ENCODE peak calls at places on chromosomes 2 and 18, in nine cellular contexts. R is fibroblast of lung, S is cardiac muscle cell, D is A549, G is Panc1, N is psoas muscle, H is epithelial cell of esophagus, Q is neural progenitor cell, Y is colonic mucosa. B is an unnamed sample.

GRCh38 chr2:23122681-23123080 is 262.3 kb upstream of the KLHL29 start:
- DNase-seq in Y (no peak), D (no peak), H (no peak), G (no peak), S (no peak), N (no peak), R (no peak), Q (no peak), B (no peak)

GRCh38 chr2:165007162-165007744 is 51.9 kb upstream of the SLC38A11 start:
- DNase-seq in G (no peak), Y (no peak), Q (no peak), S (no peak), R (no peak), D (no peak), N (no peak), H (peak), B (no peak)

GRCh38 chr18:24231773-24232735 is 93.2 kb downstream of the CABYR start:
- DNase-seq in G (peak), Q (no peak), R (peak), N (no peak), S (no peak), H (peak), Y (no peak), D (peak), B (no peak)

GRCh38 chr2:218894168-218895157 is 13.8 kb downstream of the WNT10A start:
- DNase-seq in Q (no peak), Y (no peak), H (peak), S (no peak), D (no peak), N (no peak), G (no peak), R (no peak), B (no peak)

GRCh38 chr2:48423376-48423775 is 106.6 kb upstream of the STON1 start:
- DNase-seq in Q (no peak), Y (no peak), S (no peak), G (peak), D (peak), R (peak), N (no peak), H (peak), B (no peak)

GRCh38 chr2:173972636-173973035 is 7.5 kb upstream of the SP3 start:
- DNase-seq in H (peak), G (no peak), D (peak), S (no peak), Q (no peak), N (no peak), Y (no peak), R (peak), B (no peak)

GRCh38 chr2:85537600-85538506 is 1.1 kb upstream of the MAT2A start:
- DNase-seq in D (peak), G (no peak), N (peak), Q (peak), R (peak), Y (peak), H (peak), S (peak), B (no peak)

GRCh38 chr2:60861736-60862135 is 19.6 kb upstream of the REL start:
- DNase-seq in S (no peak), N (no peak), Y (no peak), D (no peak), H (peak), Q (no peak), R (no peak), G (no peak), B (no peak)

GRCh38 chr2:48600917-48601316 is 16.7 kb upstream of the GTF2A1L start:
- DNase-seq in R (peak), N (no peak), D (no peak), H (peak), Q (no peak), Y (no peak), S (no peak), G (no peak), B (no peak)

GRCh38 chr2:190119257-190119656 is 56.7 kb upstream of the MSTN start:
- DNase-seq in R (peak), S (peak), N (no peak), Y (no peak), Q (peak), G (no peak), H (no peak), D (no peak), B (no peak)

GRCh38 chr2:28664120-28664842 is 87.3 kb upstream of the PPP1CB start:
- DNase-seq in S (peak), Q (peak), H (peak), N (no peak), G (no peak), D (no peak), R (no peak), Y (peak), B (no peak)

GRCh38 chr2:45014016-45014702 is 4.9 kb upstream of the SIX2 start:
- DNase-seq in R (peak), S (peak), N (peak), H (peak), Q (peak), G (no peak), Y (no peak), D (peak), B (peak)

GRCh38 chr18:63889641-63890040 is 2.1 kb downstream of the SERPINB2 start:
- DNase-seq in R (no peak), G (no peak), Q (no peak), Y (no peak), S (no peak), N (no peak), H (no peak), D (no peak), B (no peak)

GRCh38 chr2:202135111-202135874 is 62.2 kb downstream of the KIAA2012 start:
- DNase-seq in Y (peak), H (peak), Q (no peak), G (no peak), D (peak), R (peak), S (no peak), N (peak), B (no peak)

GRCh38 chr18:75063615-75064512 is 145.1 kb downstream of the PTGR3 start:
- DNase-seq in D (no peak), Y (no peak), S (no peak), Q (no peak), G (no peak), N (no peak), H (no peak), R (no peak), B (no peak)

GRCh38 chr18:46481048-46481846 is 175.8 kb downstream of the LOXHD1 start:
- DNase-seq in S (peak), H (peak), D (peak), Q (peak), N (no peak), G (no peak), Y (peak), R (peak), B (no peak)

GRCh38 chr2:19362652-19363473 is 4.4 kb upstream of the OSR1 start:
- DNase-seq in Y (peak), N (peak), D (peak), S (peak), H (peak), G (peak), Q (peak), R (peak), B (no peak)

GRCh38 chr18:45688834-45689233 is 35.1 kb upstream of the SLC14A1 start:
- DNase-seq in G (no peak), Q (no peak), S (no peak), N (no peak), D (no peak), Y (no peak), H (no peak), R (no peak), B (no peak)

GRCh38 chr2:8222979-8223730 is 458.7 kb upstream of the ID2 start:
- DNase-seq in Y (no peak), R (no peak), N (no peak), Q (peak), H (no peak), S (no peak), G (no peak), D (no peak), B (no peak)
- TF ChIP-seq CTCF in Y (no peak), R (no peak), N (no peak), Q (no peak), H (no peak), S (no peak), G (no peak), D (no peak), B (no peak)

GRCh38 chr2:15797231-15797945 is 143.0 kb upstream of the MYCN start:
- DNase-seq in Q (peak), H (no peak), Y (no peak), R (no peak), N (no peak), D (no peak), S (no peak), G (no peak), B (no peak)
- TF ChIP-seq CTCF in Q (peak), H (no peak), Y (no peak), R (no peak), N (no peak), D (peak), S (no peak), G (peak), B (peak)

DNA sequence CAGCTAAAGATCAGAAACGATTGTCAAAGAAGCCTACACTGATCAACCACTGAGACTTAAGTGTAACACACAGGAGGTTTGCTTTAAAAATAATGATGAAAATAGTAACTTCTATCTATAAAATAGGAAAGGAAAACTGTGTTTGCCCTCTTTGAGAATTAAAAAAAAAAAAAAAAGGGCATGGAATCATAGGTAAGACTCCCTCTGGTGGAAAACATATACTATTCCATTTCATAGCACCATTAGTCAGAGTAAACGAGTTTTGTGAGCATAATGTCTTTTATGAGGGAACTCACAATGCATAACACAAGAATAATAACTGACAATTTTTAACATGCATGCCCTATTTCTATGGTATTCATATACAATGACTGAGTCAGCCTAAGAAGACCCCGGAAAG is 36.3 kb downstream of the SLC35F5 start:
- DNase-seq in Y (no peak), D (peak), H (peak), R (peak), S (no peak), Q (peak), G (no peak), N (no peak), B (no peak)
- TF ChIP-seq CTCF in Y (peak), D (peak), H (peak), R (no peak), S (peak), Q (peak), G (peak), N (peak), B (peak)

DNA sequence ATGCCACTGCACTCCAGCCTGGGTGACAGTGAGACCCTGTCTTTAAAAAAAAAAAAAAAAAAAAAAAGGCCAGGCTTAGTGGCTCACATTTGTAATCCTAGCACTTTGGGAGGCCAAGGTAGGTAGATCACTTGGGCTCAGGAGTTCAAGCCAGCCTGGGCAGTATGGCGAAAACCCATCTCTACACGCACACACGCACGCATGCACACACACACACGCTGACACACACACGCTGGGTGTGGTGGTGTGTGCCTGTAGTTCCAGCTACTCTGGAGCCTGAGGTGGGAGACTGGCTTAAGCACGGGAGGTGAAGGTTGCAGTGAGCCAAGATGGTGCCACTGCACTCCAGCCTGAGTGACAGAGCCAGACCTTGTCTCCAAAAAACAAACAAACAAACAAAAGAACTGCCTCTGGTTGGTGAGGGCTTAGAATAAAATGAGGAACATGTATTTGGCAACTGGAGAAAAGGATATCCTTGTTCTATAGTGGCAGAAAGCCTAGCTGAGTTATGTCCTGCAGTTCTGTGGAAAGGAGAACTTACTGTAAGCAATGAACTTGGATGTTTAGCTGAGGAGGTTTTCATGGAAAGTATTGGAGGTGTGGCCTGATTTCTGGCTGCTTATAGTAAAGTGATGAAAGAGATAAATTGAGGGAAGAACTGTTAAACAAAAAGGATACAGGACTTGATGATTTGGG is 34.0 kb downstream of the HAT1 start:
- DNase-seq in H (peak), R (no peak), S (no peak), G (no peak), N (no peak), D (no peak), Q (no peak), Y (no peak), B (no peak)
- TF ChIP-seq CTCF in H (no peak), R (no peak), S (no peak), G (no peak), N (no peak), D (no peak), Q (no peak), Y (no peak), B (no peak)

GRCh38 chr2:42041377-42042127 is 6.3 kb upstream of the PKDCC start:
- DNase-seq in D (no peak), R (no peak), Q (no peak), S (no peak), N (no peak), H (no peak), Y (no peak), G (no peak), B (no peak)
- TF ChIP-seq CTCF in D (no peak), R (no peak), Q (peak), S (no peak), N (no peak), H (no peak), Y (no peak), G (no peak), B (no peak)

DNA sequence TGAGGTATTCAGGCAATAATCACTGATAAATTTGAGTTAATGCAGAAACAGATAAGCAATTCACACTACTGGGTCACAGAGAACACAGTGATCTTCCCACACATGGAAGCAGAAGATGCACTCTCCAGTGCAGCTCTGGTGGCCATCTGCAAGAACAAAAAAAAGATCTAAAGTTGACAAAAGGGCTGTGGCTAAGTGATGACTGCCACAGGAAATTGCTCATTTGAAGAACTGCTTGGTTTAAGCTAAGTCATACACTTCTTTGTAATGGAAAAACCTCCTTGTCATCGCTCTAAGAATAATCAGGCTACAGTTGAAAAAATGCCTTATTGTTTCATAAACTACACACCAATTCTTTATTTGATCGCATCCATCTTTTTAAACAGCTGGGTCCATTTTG is 115.1 kb downstream of the DTNB start:
- DNase-seq in R (peak), Q (no peak), H (peak), Y (no peak), D (no peak), S (no peak), G (peak), N (no peak), B (no peak)
- TF ChIP-seq CTCF in R (no peak), Q (no peak), H (no peak), Y (no peak), D (no peak), S (no peak), G (no peak), N (no peak), B (no peak)

GRCh38 chr18:37483221-37483971 is 82.2 kb downstream of the CELF4 start:
- DNase-seq in Q (peak), D (peak), G (no peak), S (peak), N (no peak), Y (no peak), H (peak), R (peak), B (peak)

GRCh38 chr18:37486848-37487247 is 78.8 kb downstream of the CELF4 start:
- DNase-seq in R (no peak), S (no peak), H (no peak), Q (no peak), D (no peak), Y (no peak), N (no peak), G (no peak), B (no peak)

GRCh38 chr18:37483984-37484892 is 81.4 kb downstream of the CELF4 start:
- DNase-seq in N (no peak), H (no peak), Q (no peak), Y (no peak), S (no peak), G (no peak), D (no peak), R (no peak), B (no peak)

GRCh38 chr18:37487400-37487831 is 78.2 kb downstream of the CELF4 start:
- DNase-seq in S (no peak), Y (no peak), D (no peak), R (no peak), H (no peak), G (no peak), N (no peak), Q (no peak), B (no peak)

GRCh38 chr18:37484893-37485834 is 80.4 kb downstream of the CELF4 start:
- DNase-seq in Y (no peak), Q (peak), R (peak), D (peak), G (no peak), N (peak), S (peak), H (peak), B (no peak)
- TF ChIP-seq CTCF in Y (no peak), Q (peak), R (no peak), D (peak), G (no peak), N (peak), S (peak), H (no peak), B (peak)